ENCODE peak calls at places on chromosomes 7 and 10, in eight cellular contexts. One of them, this sample, is unnamed. For H3K4me1, the result is how much of the 10 kb centered on the place peaks cover.

GRCh38 chr7:85426487-85426960 is 239.7 kb upstream of the SEMA3D start:
- DNase-seq in transverse colon: no peak
- DNase-seq in esophagus muscularis mucosa: no peak
- DNase-seq in GM12878: no peak
- DNase-seq in K562: no peak
- DNase-seq in stomach: no peak
- DNase-seq in sigmoid colon: no peak
- DNase-seq in SK-N-SH: no peak
- DNase-seq in this sample: no peak

GRCh38 chr10:49751216-49751615 is 10.9 kb downstream of the OGDHL start:
- DNase-seq in sigmoid colon: no peak
- DNase-seq in SK-N-SH: peak
- DNase-seq in stomach: no peak
- DNase-seq in GM12878: no peak
- DNase-seq in K562: no peak
- DNase-seq in transverse colon: no peak
- DNase-seq in esophagus muscularis mucosa: peak
- DNase-seq in this sample: no peak

GRCh38 chr7:105493928-105494325 is 28.1 kb downstream of the PUS7 start:
- DNase-seq in stomach: peak
- DNase-seq in transverse colon: no peak
- DNase-seq in sigmoid colon: no peak
- DNase-seq in SK-N-SH: no peak
- DNase-seq in GM12878: no peak
- DNase-seq in esophagus muscularis mucosa: no peak
- DNase-seq in K562: no peak
- DNase-seq in this sample: no peak

GRCh38 chr7:20796565-20796964 is 9.9 kb upstream of the SP8 start:
- DNase-seq in GM12878: no peak
- DNase-seq in SK-N-SH: no peak
- DNase-seq in K562: no peak
- DNase-seq in transverse colon: no peak
- DNase-seq in stomach: no peak
- DNase-seq in esophagus muscularis mucosa: no peak
- DNase-seq in sigmoid colon: no peak
- DNase-seq in this sample: no peak

GRCh38 chr7:92135100-92135429 is 788 bp upstream of the CYP51A1 start:
- DNase-seq in GM12878: no peak
- DNase-seq in esophagus muscularis mucosa: no peak
- DNase-seq in stomach: peak
- DNase-seq in sigmoid colon: no peak
- DNase-seq in transverse colon: peak
- DNase-seq in K562: peak
- DNase-seq in SK-N-SH: peak
- DNase-seq in this sample: no peak

GRCh38 chr10:103715430-103715829 is 139.9 kb downstream of the SH3PXD2A start:
- DNase-seq in esophagus muscularis mucosa: no peak
- DNase-seq in transverse colon: no peak
- DNase-seq in SK-N-SH: no peak
- DNase-seq in stomach: no peak
- DNase-seq in K562: no peak
- DNase-seq in sigmoid colon: no peak
- DNase-seq in GM12878: no peak
- DNase-seq in this sample: no peak

GRCh38 chr7:63113713-63114285 is 884.9 kb upstream of the ZNF722 start:
- DNase-seq in K562: no peak
- DNase-seq in stomach: no peak
- DNase-seq in esophagus muscularis mucosa: no peak
- DNase-seq in transverse colon: no peak
- DNase-seq in GM12878: no peak
- DNase-seq in SK-N-SH: no peak
- DNase-seq in sigmoid colon: no peak
- DNase-seq in this sample: no peak

GRCh38 chr7:72751978-72752377 is 76.0 kb downstream of the TYW1B start:
- DNase-seq in stomach: no peak
- DNase-seq in transverse colon: no peak
- DNase-seq in sigmoid colon: no peak
- DNase-seq in GM12878: no peak
- DNase-seq in K562: peak
- DNase-seq in esophagus muscularis mucosa: no peak
- DNase-seq in SK-N-SH: peak
- DNase-seq in this sample: no peak

GRCh38 chr7:23393636-23394035 is 76.7 kb downstream of the IGF2BP3 start:
- DNase-seq in esophagus muscularis mucosa: no peak
- DNase-seq in sigmoid colon: no peak
- DNase-seq in stomach: no peak
- DNase-seq in SK-N-SH: no peak
- DNase-seq in GM12878: no peak
- DNase-seq in transverse colon: no peak
- DNase-seq in K562: no peak
- DNase-seq in this sample: no peak

GRCh38 chr10:8054498-8055407 is at the start of gene GATA3:
- DNase-seq in GM12878: no peak
- DNase-seq in K562: peak
- DNase-seq in esophagus muscularis mucosa: no peak
- DNase-seq in transverse colon: peak
- DNase-seq in sigmoid colon: no peak
- DNase-seq in stomach: peak
- DNase-seq in SK-N-SH: peak
- DNase-seq in this sample: no peak

GRCh38 chr10:83983578-83984255 is 155.6 kb upstream of the GHITM start:
- DNase-seq in transverse colon: no peak
- DNase-seq in esophagus muscularis mucosa: no peak
- DNase-seq in sigmoid colon: no peak
- DNase-seq in SK-N-SH: no peak
- DNase-seq in stomach: no peak
- DNase-seq in K562: peak
- DNase-seq in GM12878: no peak
- DNase-seq in this sample: no peak

GRCh38 chr10:86373251-86373650 is 6.7 kb upstream of the GRID1 start:
- DNase-seq in esophagus muscularis mucosa: no peak
- DNase-seq in SK-N-SH: no peak
- DNase-seq in sigmoid colon: peak
- DNase-seq in stomach: no peak
- DNase-seq in GM12878: no peak
- DNase-seq in K562: no peak
- DNase-seq in transverse colon: no peak
- DNase-seq in this sample: no peak

DNA sequence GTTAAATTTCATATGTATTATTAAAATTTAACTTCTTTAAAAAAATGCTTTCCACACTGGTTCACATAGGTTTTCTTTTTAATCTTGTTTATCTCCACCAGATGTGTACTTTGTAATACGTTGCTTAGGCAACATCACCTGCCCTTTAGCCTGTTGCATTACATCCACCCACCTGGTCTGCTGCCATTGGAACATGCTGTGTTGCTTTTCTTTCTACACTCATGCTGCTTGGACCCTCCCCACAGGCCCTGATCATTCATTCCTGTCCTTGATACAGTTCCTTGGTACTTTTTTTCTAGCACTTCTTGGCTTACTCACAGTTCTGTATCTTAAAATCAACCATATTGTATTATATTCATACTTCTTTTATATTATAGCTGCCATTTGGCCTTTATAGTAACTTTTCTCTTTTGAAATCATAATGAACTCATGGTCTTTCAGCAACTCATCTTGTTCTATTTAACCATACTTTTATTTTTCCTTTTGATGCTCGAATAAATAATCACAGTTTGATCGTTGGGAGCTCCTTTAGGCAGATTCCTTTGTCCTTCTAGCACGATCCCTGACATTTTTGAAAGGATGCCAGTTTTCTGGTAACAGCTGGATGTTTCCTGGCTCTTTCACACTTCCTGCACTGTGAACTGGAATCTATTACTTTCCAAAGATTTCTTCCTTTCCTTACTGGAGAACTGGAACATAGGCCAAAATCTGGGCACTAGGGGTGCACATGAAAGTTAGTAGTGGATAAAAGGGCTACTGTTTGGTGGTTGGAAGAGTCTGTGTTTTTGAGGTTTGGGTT is 125.0 kb downstream of the CDK14 start:
- DNase-seq in stomach: peak
- DNase-seq in transverse colon: peak
- DNase-seq in esophagus muscularis mucosa: no peak
- DNase-seq in sigmoid colon: peak
- DNase-seq in GM12878: no peak
- DNase-seq in K562: no peak
- DNase-seq in SK-N-SH: no peak
- DNase-seq in this sample: peak
- H3K4me1 ChIP-seq in stomach: half or more
- H3K4me1 ChIP-seq in transverse colon: under half
- H3K4me1 ChIP-seq in esophagus muscularis mucosa: under half
- H3K4me1 ChIP-seq in sigmoid colon: under half
- H3K4me1 ChIP-seq in GM12878: under half
- H3K4me1 ChIP-seq in K562: under half
- H3K4me1 ChIP-seq in SK-N-SH: under half
- H3K4me1 ChIP-seq in this sample: under half

GRCh38 chr10:53005612-53006325 is 233.2 kb upstream of the MBL2 start:
- DNase-seq in stomach: no peak
- DNase-seq in sigmoid colon: no peak
- DNase-seq in GM12878: no peak
- DNase-seq in esophagus muscularis mucosa: no peak
- DNase-seq in transverse colon: no peak
- DNase-seq in K562: no peak
- DNase-seq in SK-N-SH: no peak
- DNase-seq in this sample: no peak

GRCh38 chr10:53003094-53003493 is 230.5 kb upstream of the MBL2 start:
- DNase-seq in GM12878: no peak
- DNase-seq in sigmoid colon: no peak
- DNase-seq in K562: no peak
- DNase-seq in SK-N-SH: no peak
- DNase-seq in transverse colon: no peak
- DNase-seq in esophagus muscularis mucosa: no peak
- DNase-seq in stomach: no peak
- DNase-seq in this sample: no peak

GRCh38 chr10:53010362-53010907 is 237.9 kb upstream of the MBL2 start:
- DNase-seq in SK-N-SH: no peak
- DNase-seq in K562: no peak
- DNase-seq in GM12878: no peak
- DNase-seq in stomach: no peak
- DNase-seq in esophagus muscularis mucosa: no peak
- DNase-seq in sigmoid colon: no peak
- DNase-seq in transverse colon: no peak
- DNase-seq in this sample: no peak

DNA sequence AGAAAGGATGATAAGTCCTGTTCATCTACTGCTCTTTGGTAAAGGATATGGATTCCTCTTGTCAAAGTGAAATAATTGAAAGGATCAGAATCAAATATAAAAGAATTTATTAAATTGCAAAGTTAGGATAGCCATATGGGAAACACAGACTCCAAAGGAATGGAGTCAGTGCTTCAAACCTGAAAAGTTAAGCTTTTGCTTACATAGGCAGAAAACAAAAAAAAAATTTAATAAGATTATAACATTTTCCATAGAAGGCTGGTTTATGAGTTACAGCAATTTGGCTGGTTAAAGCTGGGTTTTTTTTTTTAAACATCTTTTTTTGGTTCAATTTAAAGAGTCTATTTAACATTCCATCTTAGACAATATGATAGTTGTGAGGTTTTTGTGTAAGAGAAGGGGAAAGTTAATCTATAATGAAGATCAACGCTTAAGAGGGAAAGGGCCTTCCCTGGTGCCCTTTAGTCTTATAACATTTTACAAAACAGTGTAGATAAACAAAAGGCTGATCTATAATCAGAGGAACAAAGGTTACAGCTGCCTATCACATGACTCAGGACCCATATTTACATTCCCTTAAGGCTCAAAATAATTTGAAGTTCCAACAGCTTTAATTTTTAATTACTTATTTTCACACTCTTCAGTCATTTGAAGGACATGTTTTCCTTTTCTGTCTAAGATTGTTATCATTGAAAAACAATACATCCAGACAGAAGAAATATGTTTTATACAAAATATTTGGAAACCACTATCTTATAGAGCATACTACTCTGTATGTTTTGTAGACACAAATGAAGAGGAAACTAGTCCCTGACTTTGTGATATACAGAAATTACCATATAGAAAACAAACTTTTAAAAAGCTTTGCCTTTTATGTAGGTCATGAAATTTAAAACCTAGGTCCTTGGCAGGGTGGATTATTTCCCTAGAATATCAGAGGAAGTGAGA is 234.4 kb upstream of the MBL2 start:
- DNase-seq in K562: no peak
- DNase-seq in stomach: no peak
- DNase-seq in sigmoid colon: no peak
- DNase-seq in esophagus muscularis mucosa: no peak
- DNase-seq in transverse colon: no peak
- DNase-seq in GM12878: no peak
- DNase-seq in SK-N-SH: no peak
- DNase-seq in this sample: no peak
- TF ChIP-seq EP300 in K562: no peak
- TF ChIP-seq EP300 in stomach: no peak
- TF ChIP-seq EP300 in sigmoid colon: no peak
- TF ChIP-seq EP300 in esophagus muscularis mucosa: no peak
- TF ChIP-seq EP300 in transverse colon: no peak
- TF ChIP-seq EP300 in GM12878: no peak
- TF ChIP-seq EP300 in SK-N-SH: no peak
- TF ChIP-seq EP300 in this sample: no peak

GRCh38 chr10:71269301-71270288 is 49.5 kb upstream of the SLC29A3 start:
- DNase-seq in K562: peak
- DNase-seq in GM12878: no peak
- DNase-seq in esophagus muscularis mucosa: no peak
- DNase-seq in transverse colon: no peak
- DNase-seq in stomach: no peak
- DNase-seq in SK-N-SH: no peak
- DNase-seq in sigmoid colon: no peak
- DNase-seq in this sample: no peak
- H3K4me1 ChIP-seq in K562: under half
- H3K4me1 ChIP-seq in GM12878: under half
- H3K4me1 ChIP-seq in esophagus muscularis mucosa: under half
- H3K4me1 ChIP-seq in transverse colon: under half
- H3K4me1 ChIP-seq in stomach: half or more
- H3K4me1 ChIP-seq in SK-N-SH: half or more
- H3K4me1 ChIP-seq in sigmoid colon: under half
- H3K4me1 ChIP-seq in this sample: under half

GRCh38 chr7:99996755-99997544 is 18.4 kb upstream of the ZKSCAN1 start:
- DNase-seq in sigmoid colon: peak
- DNase-seq in esophagus muscularis mucosa: no peak
- DNase-seq in stomach: no peak
- DNase-seq in GM12878: no peak
- DNase-seq in SK-N-SH: no peak
- DNase-seq in transverse colon: no peak
- DNase-seq in K562: no peak
- DNase-seq in this sample: no peak

GRCh38 chr7:99992330-99993037 is 16.7 kb upstream of the AZGP1 start:
- DNase-seq in sigmoid colon: no peak
- DNase-seq in SK-N-SH: no peak
- DNase-seq in esophagus muscularis mucosa: no peak
- DNase-seq in transverse colon: no peak
- DNase-seq in stomach: no peak
- DNase-seq in K562: no peak
- DNase-seq in GM12878: no peak
- DNase-seq in this sample: no peak

GRCh38 chr7:99994819-99995218 is 19.0 kb upstream of the AZGP1 start:
- DNase-seq in sigmoid colon: no peak
- DNase-seq in esophagus muscularis mucosa: no peak
- DNase-seq in SK-N-SH: no peak
- DNase-seq in stomach: no peak
- DNase-seq in transverse colon: no peak
- DNase-seq in GM12878: no peak
- DNase-seq in K562: no peak
- DNase-seq in this sample: no peak

GRCh38 chr7:100000239-100000638 is 15.2 kb upstream of the ZKSCAN1 start:
- DNase-seq in esophagus muscularis mucosa: no peak
- DNase-seq in transverse colon: no peak
- DNase-seq in sigmoid colon: peak
- DNase-seq in K562: no peak
- DNase-seq in SK-N-SH: no peak
- DNase-seq in GM12878: no peak
- DNase-seq in stomach: no peak
- DNase-seq in this sample: no peak

GRCh38 chr7:99997545-99998137 is 17.8 kb upstream of the ZKSCAN1 start:
- DNase-seq in stomach: peak
- DNase-seq in K562: no peak
- DNase-seq in sigmoid colon: peak
- DNase-seq in esophagus muscularis mucosa: no peak
- DNase-seq in SK-N-SH: peak
- DNase-seq in GM12878: no peak
- DNase-seq in transverse colon: peak
- DNase-seq in this sample: peak
- TF ChIP-seq EP300 in stomach: no peak
- TF ChIP-seq EP300 in K562: no peak
- TF ChIP-seq EP300 in sigmoid colon: no peak
- TF ChIP-seq EP300 in esophagus muscularis mucosa: no peak
- TF ChIP-seq EP300 in SK-N-SH: no peak
- TF ChIP-seq EP300 in GM12878: no peak
- TF ChIP-seq EP300 in transverse colon: no peak
- TF ChIP-seq EP300 in this sample: no peak

This sample was measured in ovary.